ENCODE peak calls at places on chromosomes 2 and 18, in six cellular contexts. O, T, I, D, K and Q are unnamed samples.

GRCh38 chr18:12076424-12077140 is 17.1 kb upstream of the ANKRD62 start:
- DNase-seq in D (peak; percentile 54), T (peak; percentile 49), K (no peak), I (no peak), O (peak; percentile 26), Q (no peak)

GRCh38 chr2:166573393-166573792 is 79.3 kb upstream of the SCN7A start:
- DNase-seq in T (no peak), D (no peak), O (no peak), I (no peak), K (no peak), Q (peak; percentile 16)

GRCh38 chr2:27713201-27713600 is 49.5 kb downstream of the SLC4A1AP start:
- DNase-seq in T (no peak), D (no peak), I (no peak), O (no peak), K (no peak), Q (no peak)

GRCh38 chr2:220034356-220035121 is 407.1 kb downstream of the SLC4A3 start:
- DNase-seq in D (no peak), O (no peak), I (no peak), K (no peak), T (no peak), Q (no peak)

GRCh38 chr18:39742015-39742466 is 2176.4 kb upstream of the CELF4 start:
- DNase-seq in T (no peak), O (no peak), K (peak; percentile 10), I (no peak), D (no peak), Q (no peak)

GRCh38 chr2:142321706-142322280 is 191.0 kb upstream of the LRP1B start:
- DNase-seq in D (no peak), I (no peak), T (no peak), O (no peak), K (no peak), Q (no peak)

GRCh38 chr2:8571792-8572499 is 109.9 kb upstream of the ID2 start:
- DNase-seq in T (no peak), K (no peak), D (no peak), O (no peak), I (no peak), Q (peak; percentile 91)

GRCh38 chr2:11517906-11518305 is 15.9 kb upstream of the GREB1 start:
- DNase-seq in O (no peak), T (no peak), D (no peak), K (no peak), I (no peak), Q (no peak)

DNA sequence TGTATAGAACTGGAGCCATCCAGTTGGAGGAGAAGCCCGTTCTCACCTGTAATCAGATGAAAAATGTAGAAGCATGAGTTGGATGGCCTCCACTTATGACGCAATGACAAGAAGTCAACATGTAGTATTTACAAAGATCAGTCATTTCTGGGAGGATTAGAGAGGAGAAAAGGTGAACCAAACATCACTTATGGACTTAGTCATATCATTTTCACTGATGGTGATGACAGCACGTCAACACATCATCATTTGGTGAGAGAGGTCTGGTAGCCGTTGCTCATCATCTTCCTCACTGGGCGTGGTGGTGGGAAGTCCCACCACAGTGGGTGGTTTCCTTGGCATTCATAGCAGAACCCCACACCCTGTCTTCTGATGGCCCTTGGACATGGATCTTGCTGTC is 264.2 kb upstream of the EPAS1 start:
- DNase-seq in I (no peak), O (peak; percentile 33), K (no peak), D (no peak), T (no peak), Q (peak; percentile 70)
- TF ChIP-seq JUN in I (no peak), O (peak; percentile 88), K (no peak), D (no peak), T (no peak), Q (no peak)

GRCh38 chr2:20393986-20394385 is 43.3 kb upstream of the PUM2 start:
- DNase-seq in K (no peak), D (no peak), T (no peak), I (no peak), O (no peak), Q (no peak)

GRCh38 chr2:20398956-20399567 is 47.8 kb upstream of the RHOB start:
- DNase-seq in T (no peak), O (no peak), I (no peak), K (no peak), D (no peak), Q (no peak)

GRCh38 chr2:20397811-20398447 is 47.3 kb upstream of the PUM2 start:
- DNase-seq in D (no peak), T (no peak), K (no peak), O (no peak), I (no peak), Q (no peak)

GRCh38 chr2:20400306-20400705 is 46.6 kb upstream of the RHOB start:
- DNase-seq in I (no peak), T (no peak), K (no peak), D (no peak), O (no peak), Q (no peak)

GRCh38 chr2:20396356-20397000 is 45.8 kb upstream of the PUM2 start:
- DNase-seq in K (no peak), O (no peak), D (no peak), T (no peak), I (no peak), Q (no peak)
- TF ChIP-seq JUN in K (no peak), O (no peak), D (no peak), T (no peak), I (no peak), Q (no peak)

DNA sequence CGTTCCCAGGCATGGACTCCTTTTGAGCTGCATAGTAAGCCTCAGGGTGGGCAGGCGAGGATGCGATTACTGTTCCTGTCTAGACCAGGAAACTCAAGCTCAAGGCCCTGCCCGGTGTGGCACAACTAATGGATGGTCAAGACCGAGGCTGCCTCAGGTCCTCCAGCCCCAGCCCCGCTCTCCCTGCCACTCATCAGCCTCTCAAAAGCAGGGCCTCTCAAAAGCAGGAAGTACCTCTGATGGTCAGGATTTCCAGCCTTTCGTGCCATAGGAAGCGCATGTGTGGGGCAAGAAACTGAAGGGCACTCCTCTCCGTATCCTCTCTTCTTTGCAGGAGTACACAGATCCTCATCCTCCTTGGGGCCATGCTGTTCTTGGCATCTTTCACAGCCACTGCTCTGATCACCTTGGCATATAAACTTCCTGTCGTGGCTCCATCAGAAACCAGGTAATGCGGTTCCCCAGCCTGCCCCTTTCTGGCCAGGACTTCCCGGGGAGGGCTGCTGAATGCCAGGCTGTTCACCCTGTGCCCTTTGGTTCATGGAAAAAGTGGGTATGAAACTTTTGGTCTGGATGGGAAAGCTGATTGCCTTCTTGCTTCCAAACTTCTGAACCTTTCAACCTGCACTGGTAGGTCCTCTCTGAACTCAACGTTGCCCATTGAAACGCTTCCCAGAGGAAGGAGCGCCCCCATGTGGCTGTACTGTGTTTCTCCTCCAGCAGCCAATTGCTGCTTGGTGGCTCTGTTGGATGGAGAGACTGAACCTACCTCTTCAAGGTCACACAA is 82.8 kb upstream of the SEC11C start:
- DNase-seq in D (peak; percentile 85), I (peak; percentile 92), O (no peak), T (peak; percentile 11), K (peak; percentile 76), Q (peak; percentile 36)
- TF ChIP-seq JUN in D (no peak), I (no peak), O (no peak), T (no peak), K (no peak), Q (no peak)

GRCh38 chr2:200376422-200377142 is 70.1 kb downstream of the SPATS2L start:
- DNase-seq in O (no peak), I (no peak), K (peak; percentile 89), T (peak; percentile 31), D (no peak), Q (peak; percentile 40)

GRCh38 chr2:200377774-200378336 is 71.4 kb downstream of the SPATS2L start:
- DNase-seq in D (no peak), T (peak; percentile 59), K (no peak), O (no peak), I (no peak), Q (peak; percentile 23)

GRCh38 chr2:200377143-200377773 is 70.8 kb downstream of the SPATS2L start:
- DNase-seq in K (peak; percentile 19), D (no peak), T (no peak), I (no peak), O (no peak), Q (no peak)

GRCh38 chr2:200373196-200373595 is 66.7 kb downstream of the SPATS2L start:
- DNase-seq in D (no peak), T (no peak), O (no peak), K (no peak), I (no peak), Q (no peak)

GRCh38 chr2:200373973-200374416 is 67.5 kb downstream of the SPATS2L start:
- DNase-seq in D (no peak), I (no peak), O (no peak), T (no peak), K (no peak), Q (peak; percentile 25)
- TF ChIP-seq JUN in D (no peak), I (no peak), O (no peak), T (no peak), K (no peak), Q (no peak)

GRCh38 chr2:2286592-2286991 is 44.5 kb downstream of the MYT1L start:
- DNase-seq in K (no peak), I (no peak), D (no peak), O (no peak), T (no peak), Q (no peak)
- TF ChIP-seq JUN in K (no peak), I (no peak), D (no peak), O (no peak), T (no peak), Q (no peak)

DNA sequence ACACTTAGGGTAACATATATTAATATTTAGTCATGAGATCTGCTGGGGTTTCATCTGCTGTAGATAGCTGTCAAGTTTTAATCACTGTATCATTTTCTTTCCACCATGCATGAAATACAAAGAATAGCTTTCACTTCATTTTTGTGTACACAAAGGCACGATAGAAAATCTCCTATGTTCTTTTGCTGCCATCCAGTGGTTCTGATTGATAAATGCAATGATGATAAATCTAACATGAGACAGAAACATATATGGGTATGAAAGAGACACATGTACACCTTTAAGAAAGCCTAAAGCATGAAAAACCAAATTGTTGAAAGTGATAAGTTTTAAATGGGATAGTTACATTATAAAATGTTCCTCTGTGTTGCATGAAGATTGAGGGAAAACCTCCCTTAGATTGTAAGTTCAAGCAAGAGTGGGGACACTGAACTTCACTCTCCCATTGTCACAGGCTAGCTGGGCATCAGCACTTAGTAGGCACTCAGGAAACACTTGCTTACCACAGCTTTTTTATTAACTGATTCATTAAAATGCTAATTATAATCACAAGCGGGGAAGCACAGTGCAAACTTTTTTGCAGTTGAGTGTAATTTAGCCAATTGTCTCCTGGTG is 31.2 kb downstream of the C1D start:
- DNase-seq in K (peak; percentile 79), D (no peak), I (no peak), T (peak; percentile 46), O (peak; percentile 40), Q (peak; percentile 64)
- TF ChIP-seq JUN in K (no peak), D (no peak), I (no peak), T (no peak), O (no peak), Q (no peak)

DNA sequence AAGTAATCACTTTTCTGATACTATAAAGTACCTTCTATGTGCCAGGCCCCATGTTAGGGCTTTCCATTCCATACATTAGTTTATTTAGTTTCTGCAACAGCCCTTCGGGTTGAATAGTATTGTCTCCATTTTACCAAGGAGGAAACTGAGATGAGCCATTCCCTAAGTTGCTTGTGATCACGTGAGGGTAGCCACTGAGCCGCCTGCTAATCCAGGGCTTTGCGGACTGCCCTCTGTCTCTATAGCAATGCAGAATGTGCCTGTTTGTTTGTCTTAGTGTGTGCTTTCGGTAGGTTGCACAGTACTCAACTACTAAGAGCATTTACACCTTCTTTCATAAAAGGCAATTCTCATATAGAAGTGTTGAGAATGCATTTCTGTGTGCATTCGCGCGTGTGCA is 5.0 kb downstream of the EMILIN2 start:
- DNase-seq in O (no peak), D (no peak), T (no peak), I (no peak), K (no peak), Q (no peak)
- TF ChIP-seq JUN in O (no peak), D (no peak), T (no peak), I (no peak), K (no peak), Q (no peak)

GRCh38 chr2:147538088-147538487 is 306.7 kb upstream of the ACVR2A start:
- DNase-seq in D (no peak), I (no peak), K (no peak), O (no peak), T (no peak), Q (no peak)
- TF ChIP-seq JUN in D (no peak), I (no peak), K (no peak), O (no peak), T (no peak), Q (no peak)